ENCODE peak calls at places on chromosome 13, in six cellular contexts. N is NB4; A is SHP77; C is ACHN; V is nephron progenitor cell; E is stimulated activated CD4-positive, alpha-beta T cell treated with anti-CD3 and anti-CD28 coated beads, Interleukin-12 subunit alpha, Interleukin-12 subunit beta, amount 100 ng/mL, for 4 hours. Z is an unnamed sample.

GRCh38 chr13:30737511-30738342 is 2.4 kb downstream of the ALOX5AP start:
- DNase-seq in E (no peak), C (no peak), N (peak), V (no peak), A (no peak), Z (no peak)

GRCh38 chr13:114143806-114144605 is 11.6 kb upstream of the RASA3 start:
- DNase-seq in A (peak), C (no peak), N (peak), V (peak), E (no peak), Z (no peak)

GRCh38 chr13:77749481-77749880 is 52.0 kb downstream of the SLAIN1 start:
- DNase-seq in N (no peak), V (no peak), E (no peak), A (no peak), C (no peak), Z (peak)

GRCh38 chr13:20499986-20500385 is 25.7 kb downstream of the CRYL1 start:
- DNase-seq in N (no peak), V (no peak), E (no peak), C (no peak), A (no peak), Z (no peak)

GRCh38 chr13:25806304-25806974 is 245.4 kb downstream of the SHISA2 start:
- DNase-seq in A (no peak), N (peak), C (no peak), V (no peak), E (no peak), Z (no peak)

GRCh38 chr13:57557979-57558529 is 73.5 kb upstream of the PCDH17 start:
- DNase-seq in V (no peak), N (peak), E (no peak), C (peak), A (no peak), Z (peak)

GRCh38 chr13:113990321-113990837 is 16.5 kb upstream of the C13orf46 start:
- DNase-seq in A (no peak), E (no peak), V (no peak), C (no peak), N (no peak), Z (no peak)

GRCh38 chr13:19888799-19889198 is 25.4 kb upstream of the ZMYM5 start:
- DNase-seq in N (peak), C (peak), A (no peak), V (no peak), E (no peak), Z (peak)

GRCh38 chr13:51557875-51558604 is 26.2 kb upstream of the WDFY2 start:
- DNase-seq in A (no peak), E (no peak), N (peak), V (no peak), C (peak), Z (peak)

GRCh38 chr13:112756967-112757758 is 67.3 kb downstream of the ATP11A start:
- DNase-seq in N (no peak), A (no peak), C (no peak), V (no peak), E (no peak), Z (no peak)

GRCh38 chr13:60143775-60144174 is 20.0 kb downstream of the DIAPH3 start:
- DNase-seq in E (no peak), A (no peak), C (no peak), N (no peak), V (no peak), Z (peak)

GRCh38 chr13:82407321-82407720 is 1475.0 kb downstream of the SLITRK1 start:
- DNase-seq in A (no peak), E (no peak), C (no peak), N (no peak), V (no peak), Z (no peak)

GRCh38 chr13:23159205-23159586 is 21.6 kb upstream of the SGCG start:
- DNase-seq in N (peak), A (no peak), E (peak), C (peak), V (peak), Z (peak)

GRCh38 chr13:39820606-39821005 is 165.1 kb downstream of the COG6 start:
- DNase-seq in C (no peak), V (no peak), N (no peak), A (no peak), E (no peak), Z (no peak)

GRCh38 chr13:59970847-59971246 is 192.9 kb downstream of the DIAPH3 start:
- DNase-seq in A (no peak), V (peak), E (no peak), C (no peak), N (no peak), Z (no peak)

GRCh38 chr13:57582032-57582431 is 49.5 kb upstream of the PCDH17 start:
- DNase-seq in E (no peak), N (peak), C (peak), A (no peak), V (no peak), Z (peak)

GRCh38 chr13:113851480-113851803 is 12.4 kb downstream of the GAS6 start:
- DNase-seq in A (no peak), C (no peak), N (no peak), E (no peak), V (no peak), Z (no peak)

GRCh38 chr13:44759222-44759721 is 183.1 kb upstream of the TSC22D1 start:
- DNase-seq in N (no peak), V (no peak), E (no peak), C (no peak), A (peak), Z (no peak)

GRCh38 chr13:73870970-73871935 is 263.0 kb downstream of the KLF12 start:
- DNase-seq in A (no peak), C (no peak), V (no peak), N (peak), E (no peak), Z (peak)

GRCh38 chr13:51623473-51623872 is 39.2 kb downstream of the WDFY2 start:
- DNase-seq in A (no peak), V (no peak), N (peak), C (no peak), E (no peak), Z (no peak)

GRCh38 chr13:111597041-111598017 is 276.9 kb downstream of the TEX29 start:
- DNase-seq in A (no peak), C (no peak), N (no peak), V (no peak), E (no peak), Z (no peak)